ENCODE peak calls at places on chromosomes 1 and 21, in six cellular contexts. D, Y, U, M, E and O are unnamed samples.

GRCh38 chr1:29640428-29640785 is 404.1 kb downstream of the PTPRU start:
- DNase-seq in E (no peak), Y (peak; percentile 30), U (no peak), D (no peak), M (no peak), O (no peak)

GRCh38 chr1:245888809-245889208 is 618.3 kb downstream of the SMYD3 start:
- DNase-seq in U (peak; percentile 36), Y (peak; percentile 71), M (no peak), D (no peak), E (peak; percentile 35), O (no peak)

GRCh38 chr1:217891966-217892365 is 260.8 kb downstream of the SPATA17 start:
- DNase-seq in U (no peak), Y (no peak), E (peak; percentile 4), D (no peak), M (no peak), O (no peak)

GRCh38 chr1:210362526-210362925 is 33.8 kb downstream of the HHAT start:
- DNase-seq in M (no peak), D (no peak), U (no peak), Y (peak; percentile 5), E (no peak), O (no peak)

GRCh38 chr1:18693256-18694098 is 62.8 kb downstream of the PAX7 start:
- DNase-seq in Y (peak; percentile 94), M (no peak), U (no peak), D (no peak), E (no peak), O (no peak)

GRCh38 chr1:229004227-229004833 is 266.6 kb upstream of the RAB4A start:
- DNase-seq in E (no peak), M (no peak), Y (no peak), U (no peak), D (no peak), O (no peak)

GRCh38 chr21:35528109-35529042 is 479.3 kb upstream of the RUNX1 start:
- DNase-seq in U (no peak), Y (no peak), M (peak; percentile 15), D (peak; percentile 54), E (no peak), O (peak; percentile 76)

GRCh38 chr1:50066806-50067205 is 41.9 kb upstream of the ELAVL4 start:
- DNase-seq in U (no peak), E (no peak), D (no peak), M (no peak), Y (no peak), O (no peak)

GRCh38 chr1:74425669-74426068 is 86.7 kb downstream of the LRRC53 start:
- DNase-seq in U (no peak), D (no peak), M (no peak), E (no peak), Y (no peak), O (no peak)

GRCh38 chr1:92843046-92843423 is 11.2 kb downstream of the RPL5 start:
- DNase-seq in M (no peak), E (no peak), U (no peak), D (no peak), Y (no peak), O (no peak)

GRCh38 chr1:241701483-241702290 is 49.6 kb downstream of the WDR64 start:
- DNase-seq in M (no peak), E (no peak), Y (no peak), U (no peak), D (no peak), O (no peak)

GRCh38 chr1:161182214-161182613 is 4.9 kb upstream of the B4GALT3 start:
- DNase-seq in M (no peak), Y (no peak), U (peak; percentile 30), E (peak; percentile 87), D (peak; percentile 35), O (no peak)

GRCh38 chr21:26461500-26461899 is 111.6 kb downstream of the CYYR1 start:
- DNase-seq in Y (no peak), D (no peak), U (no peak), E (peak; percentile 21), M (no peak), O (no peak)

GRCh38 chr1:19311931-19312781 is at the start of the genes AKR7A2 and SLC66A1:
- DNase-seq in Y (peak; percentile 95), D (peak; percentile 94), E (peak; percentile 92), U (peak; percentile 87), M (peak; percentile 93), O (peak; percentile 97)

GRCh38 chr1:183942933-183943693 is 94.4 kb downstream of the COLGALT2 start:
- DNase-seq in Y (no peak), M (no peak), U (peak; percentile 37), E (peak; percentile 78), D (no peak), O (no peak)

GRCh38 chr1:73144321-73144720 is 862.0 kb upstream of the NEGR1 start:
- DNase-seq in M (no peak), U (no peak), E (no peak), D (no peak), Y (no peak), O (no peak)

GRCh38 chr1:244730153-244730933 is 77.4 kb downstream of the DESI2 start:
- DNase-seq in E (peak; percentile 23), Y (peak; percentile 83), M (peak; percentile 33), U (peak; percentile 35), D (peak; percentile 58), O (peak; percentile 82)

GRCh38 chr1:25971044-25971881 is 26.6 kb downstream of the PAFAH2 start:
- DNase-seq in Y (no peak), U (no peak), D (no peak), E (no peak), M (no peak), O (no peak)

GRCh38 chr21:39180429-39181019 is 2.7 kb downstream of the PSMG1 start:
- DNase-seq in D (no peak), U (peak; percentile 9), E (no peak), M (no peak), Y (no peak), O (no peak)

GRCh38 chr1:183609313-183609712 is 19.1 kb upstream of the NCF2 start:
- DNase-seq in Y (peak; percentile 54), D (peak; percentile 84), M (peak; percentile 58), E (peak; percentile 69), U (peak; percentile 67), O (no peak)

GRCh38 chr1:184416921-184417320 is 30.1 kb downstream of the C1orf21 start:
- DNase-seq in Y (no peak), U (no peak), M (no peak), E (peak; percentile 69), D (no peak), O (no peak)

GRCh38 chr1:90850181-90850924 is 133.3 kb upstream of the BARHL2 start:
- DNase-seq in Y (peak; percentile 75), D (peak; percentile 52), M (no peak), U (peak; percentile 8), E (no peak), O (no peak)

GRCh38 chr1:5481889-5482288 is 510.3 kb downstream of the NPHP4 start:
- DNase-seq in M (no peak), D (no peak), Y (peak; percentile 93), U (peak; percentile 13), E (no peak), O (no peak)

GRCh38 chr1:3453891-3454810 is at the start of gene ARHGEF16:
- DNase-seq in Y (peak; percentile 97), M (peak; percentile 54), E (peak; percentile 65), D (peak; percentile 67), U (peak; percentile 67), O (peak; percentile 94)

GRCh38 chr1:84709175-84709574 is 18.9 kb upstream of the SSX2IP start:
- DNase-seq in U (no peak), M (no peak), D (no peak), E (no peak), Y (no peak), O (no peak)

GRCh38 chr1:247639381-247639981 is 34.1 kb downstream of the OR2G3 start:
- DNase-seq in D (peak; percentile 82), E (peak; percentile 44), U (no peak), M (peak; percentile 72), Y (peak; percentile 89), O (peak; percentile 85)

GRCh38 chr1:89546082-89546889 is 21.7 kb downstream of the LRRC8B start:
- DNase-seq in E (peak; percentile 50), M (no peak), U (no peak), Y (no peak), D (no peak), O (no peak)

GRCh38 chr1:89547563-89548485 is 23.2 kb downstream of the LRRC8B start:
- DNase-seq in M (no peak), E (peak; percentile 88), U (peak; percentile 43), D (no peak), Y (no peak), O (no peak)

GRCh38 chr1:89550995-89551394 is 26.4 kb downstream of the LRRC8B start:
- DNase-seq in D (no peak), E (no peak), Y (peak; percentile 65), U (no peak), M (no peak), O (no peak)

GRCh38 chr1:89546934-89547562 is 22.4 kb downstream of the LRRC8B start:
- DNase-seq in M (no peak), U (no peak), Y (no peak), E (no peak), D (no peak), O (no peak)

DNA sequence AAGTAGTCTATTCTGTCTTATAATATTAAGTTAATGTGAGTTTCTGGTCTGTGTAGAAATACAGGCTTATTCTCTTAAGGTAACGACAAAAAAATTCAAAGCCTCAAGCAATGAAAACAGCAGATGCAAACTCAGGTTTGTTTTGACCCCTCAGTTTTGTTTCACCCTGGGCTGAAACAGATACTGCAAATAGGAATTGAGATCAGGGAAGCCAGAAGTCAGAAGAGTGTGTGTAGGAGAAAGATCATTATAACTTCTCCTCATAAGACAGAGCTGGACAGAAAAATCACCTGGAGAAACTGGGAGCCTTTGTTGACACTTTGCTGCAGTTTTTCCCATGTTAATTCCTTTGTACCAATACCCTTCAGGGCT is 23.8 kb downstream of the LRRC8B start:
- DNase-seq in D (no peak), Y (no peak), E (no peak), U (no peak), M (no peak), O (no peak)
- H3K4me1 ChIP-seq in D (peaks cover 3% of the 10 kb centered on the region), Y (peaks cover 11% of the 10 kb centered on the region), E (peaks cover 31% of the 10 kb centered on the region), U (peaks cover 44% of the 10 kb centered on the region), M (peaks cover 70% of the 10 kb centered on the region), O (peaks cover 5% of the 10 kb centered on the region)

GRCh38 chr1:203556047-203556851 is 62.3 kb downstream of the OPTC start:
- DNase-seq in M (peak; percentile 72), Y (peak; percentile 85), D (peak; percentile 82), E (no peak), U (no peak), O (peak; percentile 89)
- H3K27ac ChIP-seq in M (peak overlapping the region; percentile 94), Y (peak overlapping the region; percentile 68), D (peak overlapping the region; percentile 99), E (no peak overlapping the region), U (peak overlapping the region; percentile 79), O (peak overlapping the region; percentile 89)

GRCh38 chr21:15057290-15057689 is 7.5 kb downstream of the NRIP1 start:
- DNase-seq in Y (peak; percentile 64), E (no peak), M (no peak), D (no peak), U (no peak), O (no peak)
- H3K4me1 ChIP-seq in Y (peaks cover 36% of the 10 kb centered on the region), E (peaks cover 27% of the 10 kb centered on the region), M (peaks cover 100% of the 10 kb centered on the region), D (peaks cover 1% of the 10 kb centered on the region), U (peaks cover 69% of the 10 kb centered on the region), O (peaks cover 18% of the 10 kb centered on the region)

GRCh38 chr1:38899560-38899959 is 18.2 kb upstream of the GJA9 start:
- DNase-seq in D (no peak), U (no peak), Y (no peak), M (no peak), E (no peak), O (no peak)

GRCh38 chr1:38892976-38893375 is 11.6 kb upstream of the GJA9 start:
- DNase-seq in M (no peak), Y (no peak), E (no peak), U (no peak), D (no peak), O (no peak)

GRCh38 chr1:38896169-38896568 is 14.8 kb upstream of the GJA9 start:
- DNase-seq in M (no peak), D (no peak), E (no peak), Y (no peak), U (no peak), O (no peak)

GRCh38 chr1:38898653-38899230 is 17.4 kb upstream of the GJA9 start:
- DNase-seq in D (no peak), Y (no peak), M (no peak), U (no peak), E (peak; percentile 81), O (no peak)
- H3K27ac ChIP-seq in D (no peak overlapping the region), Y (no peak overlapping the region), M (no peak overlapping the region), U (no peak overlapping the region), E (no peak overlapping the region), O (no peak overlapping the region)